ENCODE peak calls at places on chromosomes 6 and 20, in ten cellular contexts. Z is ELF-1; J is effector memory CD4-positive, alpha-beta T cell; P is NCI-H748 treated with DMSO at 0.1 percent for 48 hours; K is C1 segment of cervical spinal cord; E is left colon; O is stomach; F is glutamatergic neuron; W is GM12892; R is stimulated activated CD8-positive, alpha-beta memory T cell treated with anti-CD3 and anti-CD28 coated beads, Interleukin-7, amount 100 ng/mL, for 4 hours. Q is an unnamed sample.

GRCh38 chr6:107506145-107506544 is 16.2 kb downstream of the SOBP start:
- DNase-seq in F (no peak), R (no peak), Z (no peak), K (no peak), O (peak; percentile 61), E (no peak), J (no peak), P (no peak), W (no peak), Q (no peak)

GRCh38 chr6:155419161-155419560 is 36.5 kb downstream of the NOX3 start:
- DNase-seq in J (no peak), F (no peak), R (no peak), Z (no peak), P (no peak), W (no peak), O (no peak), E (no peak), K (no peak), Q (no peak)

GRCh38 chr6:90811596-90812226 is 224.8 kb upstream of the MAP3K7 start:
- DNase-seq in R (no peak), P (peak; percentile 95), Z (no peak), K (no peak), E (no peak), J (no peak), O (no peak), F (peak; percentile 48), W (no peak), Q (no peak)

GRCh38 chr6:5205035-5205469 is 55.7 kb downstream of the LYRM4 start:
- DNase-seq in W (no peak), Z (no peak), R (no peak), P (no peak), E (no peak), O (no peak), F (no peak), J (no peak), K (no peak), Q (no peak)

GRCh38 chr20:15339264-15339663 is 1001.9 kb upstream of the FLRT3 start:
- DNase-seq in J (no peak), P (no peak), R (no peak), W (no peak), K (no peak), Z (no peak), F (no peak), O (no peak), E (no peak), Q (no peak)

GRCh38 chr6:135913785-135914184 is 62.3 kb downstream of the PDE7B start:
- DNase-seq in K (no peak), E (no peak), J (no peak), Z (no peak), W (no peak), R (no peak), O (no peak), P (no peak), F (no peak), Q (no peak)

GRCh38 chr6:16688984-16689636 is 72.2 kb downstream of the ATXN1 start:
- DNase-seq in E (no peak), J (no peak), P (no peak), F (no peak), R (no peak), Z (no peak), O (no peak), K (no peak), W (no peak), Q (no peak)

GRCh38 chr6:35391240-35391968 is 49.0 kb downstream of the PPARD start:
- DNase-seq in F (no peak), Z (no peak), P (no peak), J (no peak), O (peak; percentile 39), E (no peak), W (no peak), K (no peak), R (no peak), Q (no peak)

GRCh38 chr6:32148722-32149576 is 2.8 kb downstream of the PRRT1 start:
- DNase-seq in Z (peak; percentile 93), F (peak; percentile 51), J (peak; percentile 45), P (no peak), W (no peak), R (peak; percentile 45), K (no peak), O (peak; percentile 86), E (peak; percentile 72), Q (peak; percentile 54)

GRCh38 chr6:42618686-42619085 is 54.9 kb downstream of the UBR2 start:
- DNase-seq in J (no peak), O (no peak), Z (no peak), F (no peak), R (no peak), P (no peak), K (no peak), E (no peak), W (no peak), Q (no peak)

GRCh38 chr6:139882234-139882633 is 507.8 kb upstream of the CITED2 start:
- DNase-seq in O (no peak), E (no peak), J (no peak), R (no peak), F (peak; percentile 27), W (no peak), Z (no peak), P (no peak), K (no peak), Q (no peak)

GRCh38 chr20:24720957-24721356 is 228.1 kb upstream of the CST7 start:
- DNase-seq in J (no peak), E (no peak), W (no peak), F (no peak), Z (no peak), K (no peak), R (no peak), P (no peak), O (no peak), Q (no peak)

GRCh38 chr6:109221543-109222195 is 126.4 kb downstream of the CEP57L1 start:
- DNase-seq in O (no peak), J (no peak), W (no peak), K (no peak), F (no peak), R (no peak), Z (no peak), E (no peak), P (no peak), Q (no peak)

GRCh38 chr6:10531942-10532341 is 10.8 kb downstream of the GCNT2 start:
- DNase-seq in J (no peak), F (no peak), P (no peak), W (no peak), K (no peak), R (no peak), Z (no peak), E (no peak), O (no peak), Q (no peak)

GRCh38 chr6:90669420-90669819 is 82.5 kb upstream of the MAP3K7 start:
- DNase-seq in Z (no peak), W (no peak), K (no peak), R (no peak), J (no peak), P (no peak), F (no peak), O (no peak), E (no peak), Q (no peak)

GRCh38 chr20:49636447-49636846 is 68.5 kb upstream of the PTGIS start:
- DNase-seq in K (no peak), R (no peak), P (no peak), O (peak; percentile 35), E (no peak), W (no peak), F (no peak), Z (no peak), J (no peak), Q (no peak)

GRCh38 chr20:3798908-3799248 is 2.8 kb downstream of the CDC25B start:
- DNase-seq in W (no peak), O (no peak), P (no peak), K (no peak), R (no peak), Z (no peak), J (no peak), F (no peak), E (no peak), Q (no peak)

GRCh38 chr6:106788761-106789160 is 159.4 kb downstream of the QRSL1 start:
- DNase-seq in O (no peak), J (no peak), P (no peak), R (no peak), E (no peak), K (no peak), W (no peak), Z (no peak), F (no peak), Q (no peak)

GRCh38 chr20:58432190-58432954 is 43.3 kb downstream of the VAPB start:
- DNase-seq in R (no peak), E (no peak), P (no peak), W (no peak), J (no peak), Z (no peak), F (no peak), K (no peak), O (no peak), Q (no peak)